ENCODE peak calls at places on chromosomes 7 and 10, in five cellular contexts. One of them, this sample, is unnamed.

GRCh38 chr7:149859369-149859768 is 14.4 kb upstream of the ATP6V0E2 start:
- DNase-seq in hepatocyte: no peak
- DNase-seq in keratinocyte: no peak
- DNase-seq in neural progenitor cell: no peak
- DNase-seq in GM12878: no peak
- DNase-seq in this sample: no peak

GRCh38 chr10:97889461-97890265 is 40.0 kb downstream of the GOLGA7B start:
- DNase-seq in neural progenitor cell: no peak
- DNase-seq in hepatocyte: peak; percentile 69
- DNase-seq in keratinocyte: peak; percentile 100
- DNase-seq in GM12878: no peak
- DNase-seq in this sample: no peak

GRCh38 chr10:13400196-13400965 is 52.3 kb upstream of the SEPHS1 start:
- DNase-seq in GM12878: no peak
- DNase-seq in neural progenitor cell: no peak
- DNase-seq in keratinocyte: no peak
- DNase-seq in hepatocyte: no peak
- DNase-seq in this sample: no peak

GRCh38 chr7:139580435-139580834 is 57.0 kb downstream of the CLEC2L start:
- DNase-seq in keratinocyte: no peak
- DNase-seq in neural progenitor cell: no peak
- DNase-seq in GM12878: no peak
- DNase-seq in hepatocyte: no peak
- DNase-seq in this sample: no peak

GRCh38 chr10:116073025-116073424 is 200.0 kb downstream of the GFRA1 start:
- DNase-seq in keratinocyte: no peak
- DNase-seq in GM12878: no peak
- DNase-seq in neural progenitor cell: peak; percentile 48
- DNase-seq in hepatocyte: peak; percentile 22
- DNase-seq in this sample: no peak

GRCh38 chr10:102726274-102726673 is 11.8 kb downstream of the SFXN2 start:
- DNase-seq in GM12878: no peak
- DNase-seq in neural progenitor cell: no peak
- DNase-seq in hepatocyte: no peak
- DNase-seq in keratinocyte: no peak
- DNase-seq in this sample: no peak

GRCh38 chr10:105950410-105950809 is 1214.1 kb downstream of the SORCS1 start:
- DNase-seq in GM12878: peak; percentile 5
- DNase-seq in neural progenitor cell: peak; percentile 70
- DNase-seq in keratinocyte: no peak
- DNase-seq in hepatocyte: peak; percentile 82
- DNase-seq in this sample: peak; percentile 60

GRCh38 chr10:128072941-128073615 is 53.1 kb downstream of the MKI67 start:
- DNase-seq in hepatocyte: no peak
- DNase-seq in GM12878: no peak
- DNase-seq in neural progenitor cell: no peak
- DNase-seq in keratinocyte: no peak
- DNase-seq in this sample: no peak

GRCh38 chr7:90119178-90119971 is 34.9 kb upstream of the STEAP1 start:
- DNase-seq in keratinocyte: no peak
- DNase-seq in neural progenitor cell: peak; percentile 48
- DNase-seq in GM12878: no peak
- DNase-seq in hepatocyte: peak; percentile 11
- DNase-seq in this sample: no peak

GRCh38 chr7:5526190-5527037 is 102.8 kb upstream of the TNRC18 start:
- DNase-seq in keratinocyte: no peak
- DNase-seq in neural progenitor cell: peak; percentile 50
- DNase-seq in hepatocyte: peak; percentile 68
- DNase-seq in GM12878: no peak
- DNase-seq in this sample: peak; percentile 29

GRCh38 chr10:21514808-21515580 is 10.5 kb downstream of the SKIDA1 start:
- DNase-seq in neural progenitor cell: peak; percentile 32
- DNase-seq in GM12878: no peak
- DNase-seq in keratinocyte: no peak
- DNase-seq in hepatocyte: no peak
- DNase-seq in this sample: no peak

GRCh38 chr7:51138121-51139085 is 178.2 kb downstream of the COBL start:
- DNase-seq in keratinocyte: no peak
- DNase-seq in GM12878: no peak
- DNase-seq in hepatocyte: no peak
- DNase-seq in neural progenitor cell: no peak
- DNase-seq in this sample: no peak

GRCh38 chr10:21638681-21639080 is 104.6 kb downstream of the MLLT10 start:
- DNase-seq in hepatocyte: no peak
- DNase-seq in neural progenitor cell: no peak
- DNase-seq in GM12878: no peak
- DNase-seq in keratinocyte: no peak
- DNase-seq in this sample: no peak

GRCh38 chr10:34922138-34922537 is 107.0 kb upstream of the PARD3 start:
- DNase-seq in neural progenitor cell: no peak
- DNase-seq in hepatocyte: no peak
- DNase-seq in keratinocyte: no peak
- DNase-seq in GM12878: no peak
- DNase-seq in this sample: no peak

GRCh38 chr10:87861566-87861952 is 1.8 kb downstream of the KLLN start:
- DNase-seq in hepatocyte: peak; percentile 87
- DNase-seq in keratinocyte: no peak
- DNase-seq in GM12878: peak; percentile 47
- DNase-seq in neural progenitor cell: peak; percentile 74
- DNase-seq in this sample: peak; percentile 82

GRCh38 chr10:114868801-114869200 is 47.2 kb downstream of the FHIP2A start:
- DNase-seq in hepatocyte: no peak
- DNase-seq in GM12878: no peak
- DNase-seq in neural progenitor cell: no peak
- DNase-seq in keratinocyte: no peak
- DNase-seq in this sample: no peak

GRCh38 chr7:55185941-55186609 is 167.3 kb downstream of the EGFR start:
- DNase-seq in hepatocyte: peak; percentile 65
- DNase-seq in GM12878: no peak
- DNase-seq in neural progenitor cell: no peak
- DNase-seq in keratinocyte: peak; percentile 85
- DNase-seq in this sample: no peak

GRCh38 chr7:117479480-117480224 is at the start of gene CFTR:
- DNase-seq in neural progenitor cell: peak; percentile 42
- DNase-seq in GM12878: no peak
- DNase-seq in hepatocyte: peak; percentile 49
- DNase-seq in keratinocyte: no peak
- DNase-seq in this sample: no peak

GRCh38 chr7:47180268-47180826 is 401.6 kb downstream of the TNS3 start:
- DNase-seq in hepatocyte: peak; percentile 80
- DNase-seq in GM12878: no peak
- DNase-seq in keratinocyte: no peak
- DNase-seq in neural progenitor cell: peak; percentile 76
- DNase-seq in this sample: peak; percentile 85

GRCh38 chr10:35554036-35554435 is 51.1 kb upstream of the GJD4 start:
- DNase-seq in keratinocyte: no peak
- DNase-seq in hepatocyte: no peak
- DNase-seq in neural progenitor cell: peak; percentile 16
- DNase-seq in GM12878: no peak
- DNase-seq in this sample: no peak

GRCh38 chr10:92538231-92538958 is 35.5 kb downstream of the IDE start:
- DNase-seq in GM12878: no peak
- DNase-seq in keratinocyte: no peak
- DNase-seq in neural progenitor cell: no peak
- DNase-seq in hepatocyte: no peak
- DNase-seq in this sample: no peak

GRCh38 chr10:17003666-17004065 is 125.9 kb downstream of the CUBN start:
- DNase-seq in neural progenitor cell: no peak
- DNase-seq in hepatocyte: no peak
- DNase-seq in keratinocyte: no peak
- DNase-seq in GM12878: no peak
- DNase-seq in this sample: no peak

GRCh38 chr7:143003393-143004051 is 23.4 kb downstream of the OR9A2 start:
- DNase-seq in neural progenitor cell: peak; percentile 47
- DNase-seq in GM12878: peak; percentile 9
- DNase-seq in hepatocyte: peak; percentile 59
- DNase-seq in keratinocyte: no peak
- DNase-seq in this sample: peak; percentile 59

GRCh38 chr7:4634166-4634565 is 47.9 kb upstream of the FOXK1 start:
- DNase-seq in GM12878: no peak
- DNase-seq in hepatocyte: no peak
- DNase-seq in keratinocyte: no peak
- DNase-seq in neural progenitor cell: no peak
- DNase-seq in this sample: no peak

GRCh38 chr7:37111459-37111858 is 337.2 kb downstream of the ELMO1 start:
- DNase-seq in GM12878: no peak
- DNase-seq in keratinocyte: no peak
- DNase-seq in hepatocyte: no peak
- DNase-seq in neural progenitor cell: no peak
- DNase-seq in this sample: no peak

DNA sequence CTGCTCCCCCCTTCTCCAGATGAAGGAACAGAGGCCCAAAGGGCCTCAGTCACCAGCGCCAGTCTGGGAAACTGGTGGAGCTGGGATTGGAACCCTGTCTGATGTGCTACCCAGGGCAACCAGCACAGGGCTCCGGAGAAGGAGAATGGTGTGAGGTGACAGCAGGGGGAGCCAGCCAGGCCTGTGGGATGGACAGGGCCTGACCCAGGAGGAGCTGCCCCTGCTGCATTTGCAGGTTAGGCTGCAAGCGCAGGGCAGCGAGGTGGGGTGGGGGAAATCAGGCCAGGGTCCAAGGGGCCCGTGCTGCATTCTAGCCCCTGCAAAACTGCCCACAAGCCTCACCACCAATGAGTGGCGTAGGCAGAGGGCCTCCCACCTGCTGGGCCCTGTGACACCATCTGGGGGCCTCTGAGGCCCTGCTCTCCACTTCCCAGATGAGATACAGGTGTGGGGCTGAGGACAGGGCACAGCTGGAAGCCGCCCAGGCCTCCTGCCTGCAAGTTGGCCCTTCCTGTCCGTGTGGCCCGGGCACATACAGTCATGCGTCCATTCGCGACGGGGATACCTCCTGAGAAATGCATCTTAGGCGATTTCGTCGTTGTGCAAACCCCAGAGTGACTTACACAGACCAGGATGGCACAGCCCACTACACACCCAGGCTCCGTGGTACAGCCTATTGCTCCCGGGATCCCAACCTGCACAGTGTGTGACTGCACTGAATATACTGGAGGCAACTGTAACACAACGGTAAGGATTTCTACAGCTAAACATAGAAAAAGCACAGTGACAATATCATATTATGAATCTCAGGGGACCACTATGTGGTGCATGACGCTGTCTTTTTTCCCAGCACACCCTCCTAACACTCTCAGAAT is 45.2 kb downstream of the RASGEF1A start:
- DNase-seq in hepatocyte: no peak
- DNase-seq in neural progenitor cell: peak; percentile 66
- DNase-seq in GM12878: no peak
- DNase-seq in keratinocyte: no peak
- DNase-seq in this sample: no peak
- TF ChIP-seq CTCF in hepatocyte: no peak
- TF ChIP-seq CTCF in neural progenitor cell: peak; percentile 49
- TF ChIP-seq CTCF in GM12878: no peak
- TF ChIP-seq CTCF in keratinocyte: no peak
- TF ChIP-seq CTCF in this sample: peak; percentile 36

GRCh38 chr7:33563010-33563409 is 342.3 kb upstream of the BMPER start:
- DNase-seq in keratinocyte: no peak
- DNase-seq in hepatocyte: no peak
- DNase-seq in GM12878: no peak
- DNase-seq in neural progenitor cell: no peak
- DNase-seq in this sample: no peak
- H3K4me1 ChIP-seq in keratinocyte: no peaks in the 10 kb centered on the region
- H3K4me1 ChIP-seq in hepatocyte: no peaks in the 10 kb centered on the region
- H3K4me1 ChIP-seq in GM12878: no peaks in the 10 kb centered on the region
- H3K4me1 ChIP-seq in neural progenitor cell: peaks cover 11% of the 10 kb centered on the region
- H3K4me1 ChIP-seq in this sample: no peaks in the 10 kb centered on the region

GRCh38 chr10:30742471-30742870 is 112.9 kb upstream of the LYZL2 start:
- DNase-seq in keratinocyte: no peak
- DNase-seq in hepatocyte: no peak
- DNase-seq in neural progenitor cell: no peak
- DNase-seq in GM12878: peak; percentile 86
- DNase-seq in this sample: peak; percentile 13

GRCh38 chr10:30745953-30746352 is 116.4 kb upstream of the LYZL2 start:
- DNase-seq in neural progenitor cell: no peak
- DNase-seq in GM12878: no peak
- DNase-seq in hepatocyte: no peak
- DNase-seq in keratinocyte: no peak
- DNase-seq in this sample: no peak

GRCh38 chr10:30747633-30748032 is 118.1 kb upstream of the LYZL2 start:
- DNase-seq in keratinocyte: no peak
- DNase-seq in GM12878: peak; percentile 49
- DNase-seq in hepatocyte: peak; percentile 24
- DNase-seq in neural progenitor cell: no peak
- DNase-seq in this sample: no peak

GRCh38 chr10:30744124-30744523 is 114.6 kb upstream of the LYZL2 start:
- DNase-seq in GM12878: no peak
- DNase-seq in keratinocyte: no peak
- DNase-seq in neural progenitor cell: no peak
- DNase-seq in hepatocyte: no peak
- DNase-seq in this sample: no peak

GRCh38 chr10:30743586-30743985 is 114.0 kb upstream of the LYZL2 start:
- DNase-seq in GM12878: no peak
- DNase-seq in keratinocyte: no peak
- DNase-seq in hepatocyte: no peak
- DNase-seq in neural progenitor cell: no peak
- DNase-seq in this sample: no peak
- H2AFZ ChIP-seq in GM12878: no peak overlapping the region
- H2AFZ ChIP-seq in keratinocyte: no peak overlapping the region
- H2AFZ ChIP-seq in hepatocyte: no peak overlapping the region
- H2AFZ ChIP-seq in neural progenitor cell: no peak overlapping the region
- H2AFZ ChIP-seq in this sample: no peak overlapping the region

GRCh38 chr7:157299613-157300405 is 37.0 kb upstream of the DNAJB6 start:
- DNase-seq in neural progenitor cell: no peak
- DNase-seq in keratinocyte: peak; percentile 69
- DNase-seq in hepatocyte: no peak
- DNase-seq in GM12878: no peak
- DNase-seq in this sample: no peak
- TF ChIP-seq CTCF in neural progenitor cell: peak; percentile 5
- TF ChIP-seq CTCF in keratinocyte: peak; percentile 40
- TF ChIP-seq CTCF in hepatocyte: no peak
- TF ChIP-seq CTCF in GM12878: no peak
- TF ChIP-seq CTCF in this sample: peak; percentile 42

DNA sequence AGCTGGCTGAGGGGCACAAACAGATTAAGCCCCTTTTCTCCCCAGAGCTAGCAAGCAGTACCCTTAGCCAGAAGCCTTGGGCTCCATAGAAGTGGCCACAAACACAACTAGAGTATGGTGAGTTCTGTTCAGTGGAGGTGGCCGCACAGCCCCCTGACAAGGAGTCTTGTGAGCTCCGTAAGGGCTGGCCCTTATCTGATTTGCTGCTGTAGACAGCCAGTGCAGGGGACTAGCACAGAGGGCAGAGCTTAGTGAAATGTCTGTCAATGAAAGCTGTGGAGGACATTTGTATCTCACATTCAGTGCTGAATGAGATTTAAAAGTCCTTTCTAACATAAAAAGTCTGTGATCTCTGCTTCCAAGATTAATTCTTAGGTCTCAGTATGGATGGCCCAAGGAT is 137.3 kb downstream of the AUTS2 start:
- DNase-seq in GM12878: no peak
- DNase-seq in hepatocyte: no peak
- DNase-seq in neural progenitor cell: peak; percentile 10
- DNase-seq in keratinocyte: no peak
- DNase-seq in this sample: no peak
- H3K4me1 ChIP-seq in GM12878: peaks cover 32% of the 10 kb centered on the region
- H3K4me1 ChIP-seq in hepatocyte: peaks cover 20% of the 10 kb centered on the region
- H3K4me1 ChIP-seq in neural progenitor cell: peaks cover 52% of the 10 kb centered on the region
- H3K4me1 ChIP-seq in keratinocyte: peaks cover 37% of the 10 kb centered on the region
- H3K4me1 ChIP-seq in this sample: peaks cover 69% of the 10 kb centered on the region

DNA sequence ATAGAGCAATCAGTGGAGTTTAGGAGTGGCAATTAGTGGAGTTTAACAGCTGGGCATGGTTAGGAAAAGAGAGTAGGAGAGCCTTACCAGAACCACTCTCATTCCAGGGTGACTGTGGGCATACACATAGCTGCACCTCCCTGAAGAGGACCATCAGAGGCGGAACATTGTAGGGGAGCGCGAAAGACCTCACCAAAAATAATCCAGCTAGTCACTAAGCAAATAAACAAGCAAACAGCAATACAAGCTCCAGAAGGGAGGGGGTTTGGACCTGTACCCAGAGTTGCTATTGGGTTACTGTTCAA is 4.1 kb upstream of the NACAD start:
- DNase-seq in hepatocyte: no peak
- DNase-seq in neural progenitor cell: no peak
- DNase-seq in keratinocyte: no peak
- DNase-seq in GM12878: no peak
- DNase-seq in this sample: no peak
- H2AFZ ChIP-seq in hepatocyte: no peak overlapping the region
- H2AFZ ChIP-seq in neural progenitor cell: peak overlapping the region; percentile 26
- H2AFZ ChIP-seq in keratinocyte: no peak overlapping the region
- H2AFZ ChIP-seq in GM12878: no peak overlapping the region
- H2AFZ ChIP-seq in this sample: no peak overlapping the region